ENCODE peak calls at places on chromosome 4, in eight cellular contexts. I, U, M, F, J, L, Z and Q are unnamed samples.

GRCh38 chr4:116055857-116056827 is 942.7 kb upstream of the NDST4 start:
- DNase-seq in I (no peak), U (no peak), M (peak; percentile 14), F (peak; percentile 49), J (no peak), L (no peak), Z (peak; percentile 1), Q (no peak)

GRCh38 chr4:168815373-168816345 is 194.4 kb downstream of the CBR4 start:
- DNase-seq in I (no peak), U (no peak), M (no peak), F (no peak), J (peak; percentile 63), L (no peak), Z (no peak), Q (no peak)

GRCh38 chr4:139082750-139083532 is 67.4 kb downstream of the NOCT start:
- DNase-seq in I (peak; percentile 91), U (peak; percentile 95), M (peak; percentile 98), F (peak; percentile 97), J (peak; percentile 97), L (peak; percentile 98), Z (peak; percentile 89), Q (peak; percentile 94)

GRCh38 chr4:8228319-8229250 is 29.5 kb downstream of the SH3TC1 start:
- DNase-seq in I (no peak), U (peak; percentile 94), M (peak; percentile 84), F (peak; percentile 71), J (no peak), L (no peak), Z (no peak), Q (peak; percentile 73)

GRCh38 chr4:94214703-94215360 is 7.2 kb downstream of the SMARCAD1 start:
- DNase-seq in I (no peak), U (no peak), M (peak; percentile 4), F (no peak), J (no peak), L (no peak), Z (no peak), Q (no peak)

GRCh38 chr4:56496241-56496640 is 9.3 kb upstream of the ARL9 start:
- DNase-seq in I (no peak), U (no peak), M (no peak), F (peak; percentile 59), J (no peak), L (no peak), Z (no peak), Q (no peak)

GRCh38 chr4:88734403-88734949 is 36.8 kb upstream of the NAP1L5 start:
- DNase-seq in I (no peak), U (no peak), M (no peak), F (no peak), J (no peak), L (no peak), Z (no peak), Q (no peak)

GRCh38 chr4:124431663-124432192 is 280.8 kb downstream of the ANKRD50 start:
- DNase-seq in I (no peak), U (no peak), M (no peak), F (peak; percentile 17), J (no peak), L (no peak), Z (no peak), Q (no peak)

GRCh38 chr4:38150021-38150671 is 189.9 kb downstream of the PTTG2 start:
- DNase-seq in I (no peak), U (no peak), M (no peak), F (no peak), J (no peak), L (no peak), Z (no peak), Q (no peak)

GRCh38 chr4:100017627-100018310 is 67.7 kb upstream of the H2AZ1 start:
- DNase-seq in I (no peak), U (no peak), M (no peak), F (peak; percentile 83), J (no peak), L (no peak), Z (no peak), Q (no peak)

GRCh38 chr4:38530486-38530885 is 133.5 kb upstream of the KLF3 start:
- DNase-seq in I (no peak), U (no peak), M (no peak), F (no peak), J (no peak), L (no peak), Z (no peak), Q (no peak)

GRCh38 chr4:8581094-8581861 is 1.1 kb downstream of the GPR78 start:
- DNase-seq in I (no peak), U (no peak), M (no peak), F (no peak), J (no peak), L (no peak), Z (no peak), Q (no peak)

GRCh38 chr4:98659106-98659592 is 738 bp upstream of the TSPAN5 start:
- DNase-seq in I (peak; percentile 18), U (no peak), M (peak; percentile 5), F (peak; percentile 30), J (peak; percentile 22), L (no peak), Z (no peak), Q (no peak)

GRCh38 chr4:133668061-133668851 is 519.2 kb downstream of the PCDH10 start:
- DNase-seq in I (no peak), U (no peak), M (no peak), F (no peak), J (peak; percentile 6), L (peak; percentile 63), Z (no peak), Q (no peak)

GRCh38 chr4:34043131-34043530 is 2201.2 kb downstream of the ARAP2 start:
- DNase-seq in I (no peak), U (no peak), M (no peak), F (no peak), J (peak; percentile 2), L (no peak), Z (no peak), Q (no peak)

GRCh38 chr4:28350485-28350884 is 1489.8 kb downstream of the STIM2 start:
- DNase-seq in I (no peak), U (no peak), M (no peak), F (peak; percentile 43), J (no peak), L (no peak), Z (no peak), Q (no peak)

GRCh38 chr4:54281060-54281781 is 52.1 kb downstream of the PDGFRA start:
- DNase-seq in I (no peak), U (peak; percentile 92), M (no peak), F (peak; percentile 90), J (no peak), L (no peak), Z (no peak), Q (no peak)

GRCh38 chr4:152115121-152115520 is 354.3 kb upstream of the GATB start:
- DNase-seq in I (no peak), U (no peak), M (no peak), F (no peak), J (no peak), L (no peak), Z (no peak), Q (no peak)

GRCh38 chr4:88320174-88320779 is 35.9 kb upstream of the PPM1K start:
- DNase-seq in I (no peak), U (no peak), M (no peak), F (peak; percentile 36), J (no peak), L (no peak), Z (no peak), Q (peak; percentile 24)

GRCh38 chr4:40295572-40295971 is 39.6 kb upstream of the CHRNA9 start:
- DNase-seq in I (no peak), U (no peak), M (no peak), F (no peak), J (no peak), L (no peak), Z (no peak), Q (no peak)

GRCh38 chr4:47390438-47391125 is 72.9 kb downstream of the COMMD8 start:
- DNase-seq in I (no peak), U (no peak), M (no peak), F (no peak), J (no peak), L (no peak), Z (no peak), Q (no peak)

GRCh38 chr4:14783011-14783877 is 219.0 kb upstream of the CPEB2 start:
- DNase-seq in I (no peak), U (no peak), M (no peak), F (peak; percentile 89), J (peak; percentile 1), L (no peak), Z (no peak), Q (peak; percentile 9)

GRCh38 chr4:175380841-175381240 is 431.2 kb downstream of the GPM6A start:
- DNase-seq in I (no peak), U (no peak), M (no peak), F (peak; percentile 1), J (no peak), L (no peak), Z (no peak), Q (no peak)

DNA sequence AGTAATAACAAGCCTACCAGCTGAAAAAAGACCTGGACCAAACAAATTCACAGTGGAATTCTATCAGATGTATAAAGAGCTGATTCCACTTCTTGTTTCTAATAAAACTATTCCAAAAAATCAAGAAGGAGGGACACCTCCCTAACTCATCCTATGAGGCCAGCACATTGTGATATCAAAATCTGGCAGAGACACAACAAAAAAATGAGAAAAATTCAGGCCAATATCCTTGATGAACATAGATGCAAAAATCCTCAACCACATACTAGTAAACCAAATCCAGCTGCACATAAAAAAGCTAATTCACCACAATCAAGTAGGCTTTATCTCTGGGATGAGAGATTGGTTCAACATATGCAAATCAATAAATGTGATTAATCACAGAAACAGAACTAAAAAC is 147.9 kb upstream of the NEIL3 start:
- DNase-seq in I (no peak), U (no peak), M (no peak), F (no peak), J (no peak), L (no peak), Z (no peak), Q (no peak)
- TF ChIP-seq CTCF in I (no peak), U (no peak), M (no peak), F (no peak), J (no peak), L (no peak), Z (no peak), Q (no peak)

GRCh38 chr4:154416183-154416543 is 75.4 kb downstream of the DCHS2 start:
- DNase-seq in I (peak; percentile 55), U (no peak), M (no peak), F (no peak), J (peak; percentile 52), L (peak; percentile 86), Z (peak; percentile 4), Q (no peak)
- TF ChIP-seq CTCF in I (no peak), U (no peak), M (no peak), F (peak; percentile 34), J (no peak), L (peak; percentile 57), Z (peak; percentile 14), Q (peak; percentile 3)

DNA sequence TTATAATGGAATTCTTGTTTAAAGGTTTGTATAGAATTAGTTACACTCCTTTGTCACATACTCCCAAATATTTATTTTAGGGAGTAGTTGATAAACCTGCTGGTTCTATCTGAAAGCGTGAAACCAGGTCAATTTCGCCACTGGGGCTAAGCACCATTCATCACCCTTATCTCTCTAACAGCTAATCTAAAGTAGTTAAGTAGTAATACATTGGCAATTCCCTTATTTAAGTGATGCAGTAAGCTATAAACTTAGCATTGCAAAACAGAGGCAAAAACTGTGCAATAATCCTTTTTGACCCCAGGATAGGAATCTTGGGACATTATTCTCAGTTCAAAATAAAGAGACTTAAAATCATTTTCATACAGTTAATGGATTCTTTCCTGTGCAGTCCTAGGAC is 33.7 kb upstream of the PTPN13 start:
- DNase-seq in I (no peak), U (no peak), M (no peak), F (no peak), J (no peak), L (no peak), Z (no peak), Q (no peak)
- TF ChIP-seq CTCF in I (no peak), U (no peak), M (no peak), F (no peak), J (no peak), L (peak; percentile 30), Z (no peak), Q (no peak)

GRCh38 chr4:67122029-67122428 is 423.3 kb downstream of the CENPC start:
- DNase-seq in I (peak; percentile 31), U (no peak), M (peak; percentile 3), F (peak; percentile 66), J (peak; percentile 48), L (peak; percentile 52), Z (no peak), Q (no peak)
- TF ChIP-seq CTCF in I (peak; percentile 61), U (no peak), M (peak; percentile 20), F (peak; percentile 81), J (peak; percentile 40), L (peak; percentile 88), Z (peak; percentile 48), Q (peak; percentile 14)